ENCODE peak calls at places on chromosome 15, in ten cellular contexts. I, U, G, P, N, Q, T, Z, H and W are unnamed samples.

GRCh38 chr15:78082106-78082742 is 4.7 kb upstream of the TBC1D2B start:
- DNase-seq in Z (peak; percentile 26), T (no peak), P (no peak), N (no peak), U (no peak), I (no peak), Q (no peak), G (no peak), H (no peak), W (no peak)

GRCh38 chr15:72285927-72286516 is 13.7 kb upstream of the PARP6 start:
- DNase-seq in N (no peak), U (peak; percentile 52), P (peak; percentile 31), Q (peak; percentile 63), Z (peak; percentile 57), G (peak; percentile 46), T (peak; percentile 33), H (no peak), I (peak; percentile 35), W (no peak)

GRCh38 chr15:74869726-74870407 is 3.3 kb downstream of the SCAMP2 start:
- DNase-seq in I (no peak), H (no peak), P (no peak), T (no peak), Q (no peak), G (peak; percentile 51), N (no peak), U (no peak), Z (no peak), W (no peak)

GRCh38 chr15:63945005-63945788 is 101.1 kb downstream of the DAPK2 start:
- DNase-seq in P (peak; percentile 53), N (no peak), Z (peak; percentile 78), T (peak; percentile 51), U (peak; percentile 28), G (peak; percentile 56), Q (peak; percentile 76), I (peak; percentile 74), H (no peak), W (peak; percentile 37)

GRCh38 chr15:74977599-74977998 is 17.8 kb upstream of the SCAMP5 start:
- DNase-seq in N (no peak), U (no peak), G (no peak), H (no peak), T (no peak), I (peak; percentile 61), P (no peak), Z (no peak), Q (no peak), W (no peak)

GRCh38 chr15:40338921-40339620 is 1.7 kb downstream of the CCDC9B start:
- DNase-seq in I (peak; percentile 36), Z (no peak), N (peak; percentile 34), Q (peak; percentile 73), T (no peak), H (no peak), P (no peak), G (no peak), U (peak; percentile 91), W (no peak)

GRCh38 chr15:67501177-67501835 is 19.6 kb upstream of the C15orf61 start:
- DNase-seq in I (peak; percentile 53), N (no peak), T (no peak), U (peak; percentile 23), Z (no peak), H (peak; percentile 1), G (no peak), P (no peak), Q (peak; percentile 17), W (peak; percentile 20)

GRCh38 chr15:27850050-27850449 is 249.1 kb downstream of the OCA2 start:
- DNase-seq in N (no peak), H (no peak), P (no peak), T (no peak), I (no peak), Q (no peak), Z (no peak), U (no peak), G (no peak), W (no peak)

GRCh38 chr15:78105541-78106241 is 13.3 kb downstream of the SH2D7 start:
- DNase-seq in Z (no peak), G (no peak), H (no peak), Q (no peak), I (no peak), U (peak; percentile 46), P (no peak), N (no peak), T (no peak), W (no peak)

GRCh38 chr15:80844011-80844732 is 65.0 kb downstream of the CEMIP start:
- DNase-seq in I (no peak), P (no peak), T (no peak), Q (peak; percentile 50), H (no peak), U (peak; percentile 53), N (peak; percentile 31), Z (no peak), G (no peak), W (no peak)

GRCh38 chr15:50828610-50829206 is 63.2 kb upstream of the SPPL2A start:
- DNase-seq in I (peak; percentile 80), Q (peak; percentile 60), G (no peak), Z (no peak), N (peak; percentile 3), T (no peak), U (peak; percentile 88), H (no peak), P (no peak), W (no peak)

GRCh38 chr15:64216722-64217428 is 54.1 kb upstream of the PPIB start:
- DNase-seq in I (no peak), P (no peak), Z (no peak), U (no peak), N (no peak), T (no peak), Q (no peak), G (no peak), H (peak; percentile 37), W (peak; percentile 41)

GRCh38 chr15:49428392-49429095 is 5.5 kb downstream of the FGF7 start:
- DNase-seq in H (no peak), Z (no peak), T (no peak), I (no peak), G (no peak), N (no peak), U (no peak), Q (no peak), P (no peak), W (no peak)